ENCODE peak calls at places on chromosome 22, in eight cellular contexts. One of them, this sample, is unnamed.
A peak's percentile ranks its signal among the peaks of the same experiment; 100 is the strongest.

GRCh38 chr22:39985383-39986045 is 9.2 kb upstream of the FAM83F start:
- DNase-seq in fibroblast of lung: no peak
- DNase-seq in HepG2: no peak
- DNase-seq in neural progenitor cell: no peak
- DNase-seq in H1: no peak
- DNase-seq in mammary epithelial cell: peak; percentile 68
- DNase-seq in MM.1S: no peak
- DNase-seq in PC-3: no peak
- DNase-seq in this sample: no peak

GRCh38 chr22:49276567-49276966 is 551.1 kb downstream of the BRD1 start:
- DNase-seq in mammary epithelial cell: no peak
- DNase-seq in PC-3: no peak
- DNase-seq in neural progenitor cell: no peak
- DNase-seq in H1: no peak
- DNase-seq in HepG2: no peak
- DNase-seq in MM.1S: no peak
- DNase-seq in fibroblast of lung: no peak
- DNase-seq in this sample: no peak

GRCh38 chr22:30265851-30266444 is 703 bp downstream of the OSM start:
- DNase-seq in mammary epithelial cell: no peak
- DNase-seq in H1: no peak
- DNase-seq in PC-3: no peak
- DNase-seq in HepG2: no peak
- DNase-seq in MM.1S: no peak
- DNase-seq in neural progenitor cell: no peak
- DNase-seq in fibroblast of lung: no peak
- DNase-seq in this sample: no peak

GRCh38 chr22:28812491-28812890 is 12.1 kb upstream of the XBP1 start:
- DNase-seq in neural progenitor cell: no peak
- DNase-seq in MM.1S: peak; percentile 42
- DNase-seq in fibroblast of lung: no peak
- DNase-seq in PC-3: no peak
- DNase-seq in H1: no peak
- DNase-seq in HepG2: no peak
- DNase-seq in mammary epithelial cell: no peak
- DNase-seq in this sample: no peak

GRCh38 chr22:35523167-35523928 is 17.3 kb upstream of the RASD2 start:
- DNase-seq in H1: no peak
- DNase-seq in fibroblast of lung: no peak
- DNase-seq in MM.1S: peak; percentile 44
- DNase-seq in PC-3: no peak
- DNase-seq in HepG2: no peak
- DNase-seq in neural progenitor cell: no peak
- DNase-seq in mammary epithelial cell: no peak
- DNase-seq in this sample: peak; percentile 52

GRCh38 chr22:50443202-50443601 is 31.6 kb downstream of the SBF1 start:
- DNase-seq in PC-3: no peak
- DNase-seq in H1: no peak
- DNase-seq in neural progenitor cell: no peak
- DNase-seq in HepG2: no peak
- DNase-seq in MM.1S: no peak
- DNase-seq in mammary epithelial cell: no peak
- DNase-seq in fibroblast of lung: no peak
- DNase-seq in this sample: no peak

GRCh38 chr22:48404004-48404403 is 1423.7 kb downstream of the BRD1 start:
- DNase-seq in neural progenitor cell: no peak
- DNase-seq in H1: no peak
- DNase-seq in HepG2: no peak
- DNase-seq in fibroblast of lung: no peak
- DNase-seq in mammary epithelial cell: no peak
- DNase-seq in MM.1S: no peak
- DNase-seq in PC-3: no peak
- DNase-seq in this sample: no peak

GRCh38 chr22:29325785-29326315 is 10.4 kb upstream of the RASL10A start:
- DNase-seq in HepG2: no peak
- DNase-seq in PC-3: no peak
- DNase-seq in mammary epithelial cell: no peak
- DNase-seq in H1: no peak
- DNase-seq in fibroblast of lung: no peak
- DNase-seq in neural progenitor cell: no peak
- DNase-seq in MM.1S: no peak
- DNase-seq in this sample: no peak

GRCh38 chr22:36341640-36342041 is 46.1 kb downstream of the MYH9 start:
- DNase-seq in mammary epithelial cell: no peak
- DNase-seq in MM.1S: no peak
- DNase-seq in neural progenitor cell: no peak
- DNase-seq in fibroblast of lung: no peak
- DNase-seq in PC-3: no peak
- DNase-seq in H1: no peak
- DNase-seq in HepG2: peak; percentile 81
- DNase-seq in this sample: no peak

GRCh38 chr22:47094861-47095330 is 332.4 kb downstream of the TBC1D22A start:
- DNase-seq in fibroblast of lung: peak; percentile 53
- DNase-seq in H1: no peak
- DNase-seq in PC-3: peak; percentile 19
- DNase-seq in MM.1S: no peak
- DNase-seq in HepG2: no peak
- DNase-seq in mammary epithelial cell: peak; percentile 23
- DNase-seq in neural progenitor cell: no peak
- DNase-seq in this sample: no peak

GRCh38 chr22:50674606-50675552 is 2.3 kb downstream of the SHANK3 start:
- DNase-seq in fibroblast of lung: no peak
- DNase-seq in MM.1S: no peak
- DNase-seq in HepG2: peak; percentile 32
- DNase-seq in H1: peak; percentile 57
- DNase-seq in PC-3: peak; percentile 73
- DNase-seq in neural progenitor cell: peak; percentile 86
- DNase-seq in mammary epithelial cell: peak; percentile 82
- DNase-seq in this sample: peak; percentile 43

GRCh38 chr22:29167032-29167911 is 38.4 kb upstream of the EMID1 start:
- DNase-seq in H1: no peak
- DNase-seq in MM.1S: peak; percentile 85
- DNase-seq in HepG2: no peak
- DNase-seq in fibroblast of lung: no peak
- DNase-seq in mammary epithelial cell: no peak
- DNase-seq in PC-3: no peak
- DNase-seq in neural progenitor cell: no peak
- DNase-seq in this sample: no peak

GRCh38 chr22:26939466-26939865 is 282.1 kb downstream of the MIAT start:
- DNase-seq in PC-3: no peak
- DNase-seq in MM.1S: no peak
- DNase-seq in H1: no peak
- DNase-seq in mammary epithelial cell: no peak
- DNase-seq in fibroblast of lung: no peak
- DNase-seq in neural progenitor cell: no peak
- DNase-seq in HepG2: no peak
- DNase-seq in this sample: peak; percentile 36

GRCh38 chr22:26942301-26942927 is 285.0 kb downstream of the MIAT start:
- DNase-seq in neural progenitor cell: peak; percentile 63
- DNase-seq in MM.1S: no peak
- DNase-seq in fibroblast of lung: no peak
- DNase-seq in mammary epithelial cell: no peak
- DNase-seq in H1: no peak
- DNase-seq in HepG2: no peak
- DNase-seq in PC-3: no peak
- DNase-seq in this sample: no peak

GRCh38 chr22:26937213-26937612 is 279.8 kb downstream of the MIAT start:
- DNase-seq in H1: no peak
- DNase-seq in HepG2: no peak
- DNase-seq in neural progenitor cell: no peak
- DNase-seq in MM.1S: no peak
- DNase-seq in PC-3: no peak
- DNase-seq in mammary epithelial cell: no peak
- DNase-seq in fibroblast of lung: no peak
- DNase-seq in this sample: no peak
- TF ChIP-seq CTCF in H1: no peak
- TF ChIP-seq CTCF in HepG2: no peak
- TF ChIP-seq CTCF in neural progenitor cell: no peak
- TF ChIP-seq CTCF in MM.1S: peak; percentile 23
- TF ChIP-seq CTCF in PC-3: peak; percentile 36
- TF ChIP-seq CTCF in mammary epithelial cell: peak; percentile 5
- TF ChIP-seq CTCF in fibroblast of lung: no peak
- TF ChIP-seq CTCF in this sample: no peak

DNA sequence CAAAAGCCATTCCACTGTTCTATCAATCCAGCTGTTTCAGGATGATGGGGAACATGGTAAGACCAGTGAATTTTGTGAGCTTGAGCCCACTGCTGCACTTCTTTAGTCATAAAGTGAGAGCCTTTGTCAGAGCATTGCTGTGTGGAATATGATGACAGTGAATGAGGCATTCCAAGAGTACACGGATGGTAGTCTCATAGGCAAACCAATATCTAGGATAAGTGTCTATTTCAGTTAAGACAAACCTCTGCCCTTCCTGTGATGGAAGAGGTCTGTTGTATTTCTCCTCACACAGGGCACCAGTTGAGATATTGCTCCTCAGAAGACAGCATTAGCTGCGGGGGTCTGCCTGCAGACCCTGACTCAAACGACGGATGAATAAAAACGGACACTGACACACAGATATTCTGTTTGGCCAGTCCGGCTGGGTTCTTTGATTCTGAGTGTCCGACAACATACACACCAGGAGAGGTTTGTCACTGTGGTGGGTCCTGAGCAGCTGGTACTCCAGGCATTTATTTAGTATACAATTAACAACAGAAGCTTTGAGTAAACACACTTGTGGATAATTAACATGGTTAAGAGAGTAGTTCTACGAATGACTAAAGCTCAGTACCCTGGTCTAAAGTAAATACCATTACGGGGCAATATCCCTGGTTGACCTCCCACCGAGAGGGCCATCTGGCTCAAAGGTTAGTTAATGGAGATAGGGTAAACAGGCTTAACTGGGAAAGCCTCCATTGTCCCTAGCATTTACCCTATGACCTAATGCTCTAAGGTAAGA is 121.7 kb downstream of the ZNF280B start:
- DNase-seq in fibroblast of lung: no peak
- DNase-seq in HepG2: peak; percentile 93
- DNase-seq in MM.1S: no peak
- DNase-seq in H1: no peak
- DNase-seq in mammary epithelial cell: no peak
- DNase-seq in PC-3: no peak
- DNase-seq in neural progenitor cell: no peak
- DNase-seq in this sample: no peak
- TF ChIP-seq EZH2 in fibroblast of lung: no peak
- TF ChIP-seq EZH2 in HepG2: no peak
- TF ChIP-seq EZH2 in MM.1S: no peak
- TF ChIP-seq EZH2 in H1: no peak
- TF ChIP-seq EZH2 in mammary epithelial cell: no peak
- TF ChIP-seq EZH2 in PC-3: no peak
- TF ChIP-seq EZH2 in neural progenitor cell: no peak
- TF ChIP-seq EZH2 in this sample: no peak

DNA sequence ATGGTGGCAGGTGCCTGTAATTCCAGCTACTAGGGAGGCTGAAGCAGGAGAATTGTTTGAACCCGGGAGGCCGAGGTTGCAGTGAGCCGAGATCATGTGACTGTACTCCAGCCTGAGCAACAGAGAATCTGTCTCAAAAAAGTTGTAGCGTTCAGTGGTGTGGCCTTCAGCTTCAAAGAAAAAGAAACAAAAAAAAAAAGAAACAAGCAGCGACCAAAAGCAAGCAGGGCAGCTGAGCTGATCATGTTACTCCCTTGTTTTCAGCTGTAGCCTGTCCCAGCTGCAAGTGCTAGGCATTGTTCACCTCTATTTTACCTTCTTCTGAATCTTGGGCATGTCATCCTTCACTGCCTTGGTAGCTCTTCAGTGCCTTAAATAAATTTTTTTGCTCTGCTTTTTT is 37.1 kb downstream of the SFI1 start:
- DNase-seq in mammary epithelial cell: no peak
- DNase-seq in fibroblast of lung: no peak
- DNase-seq in MM.1S: no peak
- DNase-seq in neural progenitor cell: no peak
- DNase-seq in PC-3: no peak
- DNase-seq in H1: no peak
- DNase-seq in HepG2: no peak
- DNase-seq in this sample: no peak
- TF ChIP-seq CTCF in mammary epithelial cell: no peak
- TF ChIP-seq CTCF in fibroblast of lung: no peak
- TF ChIP-seq CTCF in MM.1S: no peak
- TF ChIP-seq CTCF in neural progenitor cell: no peak
- TF ChIP-seq CTCF in PC-3: no peak
- TF ChIP-seq CTCF in H1: no peak
- TF ChIP-seq CTCF in HepG2: no peak
- TF ChIP-seq CTCF in this sample: no peak

GRCh38 chr22:24694971-24695928 is 79.3 kb downstream of the PIWIL3 start:
- DNase-seq in neural progenitor cell: no peak
- DNase-seq in fibroblast of lung: no peak
- DNase-seq in HepG2: no peak
- DNase-seq in MM.1S: no peak
- DNase-seq in H1: no peak
- DNase-seq in PC-3: no peak
- DNase-seq in mammary epithelial cell: no peak
- DNase-seq in this sample: no peak
- TF ChIP-seq EZH2 in neural progenitor cell: no peak
- TF ChIP-seq EZH2 in fibroblast of lung: no peak
- TF ChIP-seq EZH2 in HepG2: no peak
- TF ChIP-seq EZH2 in MM.1S: no peak
- TF ChIP-seq EZH2 in H1: no peak
- TF ChIP-seq EZH2 in PC-3: no peak
- TF ChIP-seq EZH2 in mammary epithelial cell: no peak
- TF ChIP-seq EZH2 in this sample: no peak

DNA sequence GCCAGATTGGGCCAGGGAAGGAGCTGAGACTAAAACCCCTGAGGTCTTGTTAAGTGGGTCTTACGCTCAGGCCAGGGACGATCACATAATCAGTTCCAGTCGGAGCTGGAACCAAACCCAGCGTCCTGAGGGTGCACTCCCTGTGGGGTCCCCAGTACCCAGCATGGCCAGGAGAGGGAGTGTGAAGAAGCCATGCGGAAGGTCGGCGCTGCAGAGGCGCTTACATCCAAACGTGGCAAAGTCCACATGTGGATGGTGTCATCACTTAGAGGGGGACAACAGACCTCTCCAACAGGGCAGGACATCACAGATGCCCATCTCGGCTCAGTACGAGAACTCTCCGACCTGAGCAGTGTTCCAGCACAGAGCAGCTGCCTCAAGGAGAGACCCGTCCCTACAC is 8.3 kb downstream of the ATP5MGL start:
- DNase-seq in PC-3: no peak
- DNase-seq in fibroblast of lung: no peak
- DNase-seq in HepG2: peak; percentile 47
- DNase-seq in mammary epithelial cell: no peak
- DNase-seq in neural progenitor cell: peak; percentile 52
- DNase-seq in H1: no peak
- DNase-seq in MM.1S: no peak
- DNase-seq in this sample: no peak
- TF ChIP-seq CTCF in PC-3: peak; percentile 29
- TF ChIP-seq CTCF in fibroblast of lung: peak; percentile 29
- TF ChIP-seq CTCF in HepG2: peak; percentile 49
- TF ChIP-seq CTCF in mammary epithelial cell: peak; percentile 33
- TF ChIP-seq CTCF in neural progenitor cell: peak; percentile 38
- TF ChIP-seq CTCF in H1: peak; percentile 55
- TF ChIP-seq CTCF in MM.1S: peak; percentile 15
- TF ChIP-seq CTCF in this sample: peak; percentile 30